ENCODE peak calls at places on chromosomes 16 and 17, in six cellular contexts. One of them, this sample, is unnamed.

GRCh38 chr16:68399456-68399855 is 48.9 kb downstream of the SMPD3 start:
- DNase-seq in fibroblast of villous mesenchyme: no peak
- DNase-seq in colonic mucosa: no peak
- DNase-seq in A549: no peak
- DNase-seq in bronchial epithelial cell: no peak
- DNase-seq in neural progenitor cell: no peak
- DNase-seq in this sample: peak; percentile 67

GRCh38 chr17:17111401-17112393 is 69.4 kb downstream of the MPRIP start:
- DNase-seq in fibroblast of villous mesenchyme: no peak
- DNase-seq in colonic mucosa: no peak
- DNase-seq in A549: no peak
- DNase-seq in bronchial epithelial cell: no peak
- DNase-seq in neural progenitor cell: no peak
- DNase-seq in this sample: no peak

GRCh38 chr16:73016488-73016830 is 31.5 kb downstream of the ZFHX3 start:
- DNase-seq in fibroblast of villous mesenchyme: no peak
- DNase-seq in colonic mucosa: no peak
- DNase-seq in A549: peak; percentile 22
- DNase-seq in bronchial epithelial cell: no peak
- DNase-seq in neural progenitor cell: no peak
- DNase-seq in this sample: no peak

GRCh38 chr16:84517366-84517765 is 12.9 kb upstream of the MEAK7 start:
- DNase-seq in fibroblast of villous mesenchyme: no peak
- DNase-seq in colonic mucosa: no peak
- DNase-seq in A549: no peak
- DNase-seq in bronchial epithelial cell: no peak
- DNase-seq in neural progenitor cell: no peak
- DNase-seq in this sample: no peak

GRCh38 chr16:53804467-53804866 is 100.5 kb downstream of the FTO start:
- DNase-seq in fibroblast of villous mesenchyme: no peak
- DNase-seq in colonic mucosa: no peak
- DNase-seq in A549: no peak
- DNase-seq in bronchial epithelial cell: no peak
- DNase-seq in neural progenitor cell: no peak
- DNase-seq in this sample: no peak

GRCh38 chr16:55370762-55371482 is 46.9 kb downstream of the IRX6 start:
- DNase-seq in fibroblast of villous mesenchyme: peak; percentile 35
- DNase-seq in colonic mucosa: peak; percentile 22
- DNase-seq in A549: peak; percentile 32
- DNase-seq in bronchial epithelial cell: peak; percentile 43
- DNase-seq in neural progenitor cell: peak; percentile 93
- DNase-seq in this sample: peak; percentile 57

GRCh38 chr17:27315322-27315721 is 21.4 kb downstream of the WSB1 start:
- DNase-seq in fibroblast of villous mesenchyme: peak; percentile 88
- DNase-seq in colonic mucosa: peak; percentile 83
- DNase-seq in A549: no peak
- DNase-seq in bronchial epithelial cell: no peak
- DNase-seq in neural progenitor cell: no peak
- DNase-seq in this sample: peak; percentile 94

GRCh38 chr16:19886061-19886792 is 1.6 kb upstream of the GPRC5B start:
- DNase-seq in fibroblast of villous mesenchyme: peak; percentile 81
- DNase-seq in colonic mucosa: peak; percentile 85
- DNase-seq in A549: peak; percentile 88
- DNase-seq in bronchial epithelial cell: peak; percentile 52
- DNase-seq in neural progenitor cell: peak; percentile 81
- DNase-seq in this sample: peak; percentile 88

GRCh38 chr17:74360993-74361612 is 565 bp downstream of the BTBD17 start:
- DNase-seq in fibroblast of villous mesenchyme: no peak
- DNase-seq in colonic mucosa: no peak
- DNase-seq in A549: no peak
- DNase-seq in bronchial epithelial cell: no peak
- DNase-seq in neural progenitor cell: peak; percentile 92
- DNase-seq in this sample: no peak

GRCh38 chr16:16004314-16004749 is 54.9 kb downstream of the ABCC1 start:
- DNase-seq in fibroblast of villous mesenchyme: peak; percentile 87
- DNase-seq in colonic mucosa: no peak
- DNase-seq in A549: peak; percentile 63
- DNase-seq in bronchial epithelial cell: peak; percentile 37
- DNase-seq in neural progenitor cell: no peak
- DNase-seq in this sample: peak; percentile 88

GRCh38 chr17:2092253-2092652 is 37.4 kb downstream of the HIC1 start:
- DNase-seq in fibroblast of villous mesenchyme: no peak
- DNase-seq in colonic mucosa: no peak
- DNase-seq in A549: no peak
- DNase-seq in bronchial epithelial cell: no peak
- DNase-seq in neural progenitor cell: no peak
- DNase-seq in this sample: no peak

GRCh38 chr16:15973460-15973859 is 24.0 kb downstream of the ABCC1 start:
- DNase-seq in fibroblast of villous mesenchyme: peak; percentile 77
- DNase-seq in colonic mucosa: no peak
- DNase-seq in A549: no peak
- DNase-seq in bronchial epithelial cell: no peak
- DNase-seq in neural progenitor cell: no peak
- DNase-seq in this sample: no peak

GRCh38 chr17:72399608-72400487 is 279.0 kb downstream of the SOX9 start:
- DNase-seq in fibroblast of villous mesenchyme: no peak
- DNase-seq in colonic mucosa: no peak
- DNase-seq in A549: peak; percentile 81
- DNase-seq in bronchial epithelial cell: no peak
- DNase-seq in neural progenitor cell: no peak
- DNase-seq in this sample: no peak

GRCh38 chr17:8119575-8120519 is 1.5 kb upstream of the ALOXE3 start:
- DNase-seq in fibroblast of villous mesenchyme: peak; percentile 96
- DNase-seq in colonic mucosa: peak; percentile 94
- DNase-seq in A549: peak; percentile 98
- DNase-seq in bronchial epithelial cell: peak; percentile 91
- DNase-seq in neural progenitor cell: peak; percentile 92
- DNase-seq in this sample: peak; percentile 95

GRCh38 chr16:22265351-22265750 is 31.9 kb upstream of the POLR3E start:
- DNase-seq in fibroblast of villous mesenchyme: peak; percentile 16
- DNase-seq in colonic mucosa: no peak
- DNase-seq in A549: no peak
- DNase-seq in bronchial epithelial cell: no peak
- DNase-seq in neural progenitor cell: no peak
- DNase-seq in this sample: no peak

GRCh38 chr17:44608732-44609435 is 47.4 kb upstream of the MEIOC start:
- DNase-seq in fibroblast of villous mesenchyme: peak; percentile 19
- DNase-seq in colonic mucosa: no peak
- DNase-seq in A549: no peak
- DNase-seq in bronchial epithelial cell: no peak
- DNase-seq in neural progenitor cell: no peak
- DNase-seq in this sample: no peak

GRCh38 chr16:67860589-67861398 is 12.1 kb upstream of the EDC4 start:
- DNase-seq in fibroblast of villous mesenchyme: peak; percentile 61
- DNase-seq in colonic mucosa: no peak
- DNase-seq in A549: peak; percentile 44
- DNase-seq in bronchial epithelial cell: peak; percentile 89
- DNase-seq in neural progenitor cell: no peak
- DNase-seq in this sample: no peak

GRCh38 chr17:75487351-75488070 is 27.8 kb downstream of the CASKIN2 start:
- DNase-seq in fibroblast of villous mesenchyme: no peak
- DNase-seq in colonic mucosa: peak; percentile 36
- DNase-seq in A549: no peak
- DNase-seq in bronchial epithelial cell: no peak
- DNase-seq in neural progenitor cell: no peak
- DNase-seq in this sample: peak; percentile 32
- TF ChIP-seq CTCF in fibroblast of villous mesenchyme: peak; percentile 19
- TF ChIP-seq CTCF in colonic mucosa: no peak
- TF ChIP-seq CTCF in A549: no peak
- TF ChIP-seq CTCF in bronchial epithelial cell: no peak
- TF ChIP-seq CTCF in neural progenitor cell: no peak
- TF ChIP-seq CTCF in this sample: peak; percentile 39

GRCh38 chr16:86575095-86575685 is 3.2 kb upstream of the FOXL1 start:
- DNase-seq in fibroblast of villous mesenchyme: no peak
- DNase-seq in colonic mucosa: no peak
- DNase-seq in A549: no peak
- DNase-seq in bronchial epithelial cell: no peak
- DNase-seq in neural progenitor cell: no peak
- DNase-seq in this sample: no peak
- H3K4me3 ChIP-seq in fibroblast of villous mesenchyme: peak overlapping the region; percentile 72
- H3K4me3 ChIP-seq in colonic mucosa: peak overlapping the region; percentile 37
- H3K4me3 ChIP-seq in A549: no peak overlapping the region
- H3K4me3 ChIP-seq in bronchial epithelial cell: no peak overlapping the region
- H3K4me3 ChIP-seq in neural progenitor cell: peak overlapping the region; percentile 53
- H3K4me3 ChIP-seq in this sample: peak overlapping the region; percentile 64

GRCh38 chr17:10804546-10804945 is 647 bp upstream of the TMEM238L start:
- DNase-seq in fibroblast of villous mesenchyme: no peak
- DNase-seq in colonic mucosa: no peak
- DNase-seq in A549: no peak
- DNase-seq in bronchial epithelial cell: no peak
- DNase-seq in neural progenitor cell: no peak
- DNase-seq in this sample: no peak

GRCh38 chr17:10803350-10803749 is 549 bp downstream of the TMEM238L start:
- DNase-seq in fibroblast of villous mesenchyme: no peak
- DNase-seq in colonic mucosa: no peak
- DNase-seq in A549: no peak
- DNase-seq in bronchial epithelial cell: no peak
- DNase-seq in neural progenitor cell: no peak
- DNase-seq in this sample: no peak

GRCh38 chr17:10805911-10806310 is 2.0 kb upstream of the TMEM238L start:
- DNase-seq in fibroblast of villous mesenchyme: no peak
- DNase-seq in colonic mucosa: no peak
- DNase-seq in A549: no peak
- DNase-seq in bronchial epithelial cell: no peak
- DNase-seq in neural progenitor cell: no peak
- DNase-seq in this sample: no peak

GRCh38 chr17:10802487-10803284 is 1.2 kb downstream of the TMEM238L start:
- DNase-seq in fibroblast of villous mesenchyme: no peak
- DNase-seq in colonic mucosa: peak; percentile 79
- DNase-seq in A549: no peak
- DNase-seq in bronchial epithelial cell: no peak
- DNase-seq in neural progenitor cell: no peak
- DNase-seq in this sample: no peak

GRCh38 chr17:10803830-10804498 is at the start of gene TMEM238L:
- DNase-seq in fibroblast of villous mesenchyme: no peak
- DNase-seq in colonic mucosa: peak; percentile 92
- DNase-seq in A549: no peak
- DNase-seq in bronchial epithelial cell: no peak
- DNase-seq in neural progenitor cell: no peak
- DNase-seq in this sample: no peak
- TF ChIP-seq CTCF in fibroblast of villous mesenchyme: no peak
- TF ChIP-seq CTCF in colonic mucosa: no peak
- TF ChIP-seq CTCF in A549: no peak
- TF ChIP-seq CTCF in bronchial epithelial cell: no peak
- TF ChIP-seq CTCF in neural progenitor cell: no peak
- TF ChIP-seq CTCF in this sample: no peak

GRCh38 chr17:82963104-82963950 is 116.1 kb upstream of the METRNL start:
- DNase-seq in fibroblast of villous mesenchyme: peak; percentile 79
- DNase-seq in colonic mucosa: peak; percentile 68
- DNase-seq in A549: peak; percentile 28
- DNase-seq in bronchial epithelial cell: peak; percentile 13
- DNase-seq in neural progenitor cell: peak; percentile 86
- DNase-seq in this sample: peak; percentile 80
- H3K4me3 ChIP-seq in fibroblast of villous mesenchyme: peak overlapping the region; percentile 15
- H3K4me3 ChIP-seq in colonic mucosa: no peak overlapping the region
- H3K4me3 ChIP-seq in A549: no peak overlapping the region
- H3K4me3 ChIP-seq in bronchial epithelial cell: no peak overlapping the region
- H3K4me3 ChIP-seq in neural progenitor cell: peak overlapping the region; percentile 11
- H3K4me3 ChIP-seq in this sample: peak overlapping the region; percentile 49

GRCh38 chr16:79598341-79599181 is 2.0 kb downstream of the MAF start:
- DNase-seq in fibroblast of villous mesenchyme: peak; percentile 44
- DNase-seq in colonic mucosa: peak; percentile 29
- DNase-seq in A549: peak; percentile 66
- DNase-seq in bronchial epithelial cell: peak; percentile 28
- DNase-seq in neural progenitor cell: peak; percentile 87
- DNase-seq in this sample: peak; percentile 54
- TF ChIP-seq CTCF in fibroblast of villous mesenchyme: no peak
- TF ChIP-seq CTCF in colonic mucosa: no peak
- TF ChIP-seq CTCF in A549: no peak
- TF ChIP-seq CTCF in bronchial epithelial cell: peak; percentile 31
- TF ChIP-seq CTCF in neural progenitor cell: peak; percentile 54
- TF ChIP-seq CTCF in this sample: peak; percentile 26